ENCODE peak calls at places on chromosomes 5 and 9, in nine cellular contexts. E, C, L, D, V, A, P, U and Y are unnamed samples.

GRCh38 chr5:126535856-126536545 is 59.0 kb downstream of the ALDH7A1 start:
- DNase-seq in E (no peak), C (no peak), L (no peak), D (no peak), V (no peak), A (no peak), P (no peak), U (no peak), Y (no peak)

GRCh38 chr9:99307846-99308245 is 85.8 kb downstream of the SEC61B start:
- DNase-seq in E (no peak), C (no peak), L (no peak), D (no peak), V (peak), A (no peak), P (no peak), U (no peak), Y (no peak)

GRCh38 chr5:177596775-177597238 is 3.1 kb upstream of the B4GALT7 start:
- DNase-seq in E (no peak), C (no peak), L (no peak), D (no peak), V (no peak), A (no peak), P (no peak), U (no peak), Y (no peak)

GRCh38 chr5:31500256-31500655 is 31.6 kb downstream of the DROSHA start:
- DNase-seq in E (no peak), C (no peak), L (no peak), D (no peak), V (no peak), A (no peak), P (no peak), U (no peak), Y (no peak)

GRCh38 chr9:38697901-38698300 is 22.0 kb downstream of the FAM240B start:
- DNase-seq in E (no peak), C (no peak), L (no peak), D (no peak), V (no peak), A (no peak), P (no peak), U (no peak), Y (no peak)

GRCh38 chr5:1644810-1645571 is 121.2 kb upstream of the LPCAT1 start:
- DNase-seq in E (peak), C (peak), L (peak), D (peak), V (peak), A (peak), P (peak), U (peak), Y (peak)

GRCh38 chr9:73155389-73155788 is 3.7 kb downstream of the ANXA1 start:
- DNase-seq in E (no peak), C (no peak), L (no peak), D (no peak), V (peak), A (no peak), P (no peak), U (no peak), Y (no peak)

GRCh38 chr5:159304961-159305595 is 25.2 kb downstream of the IL12B start:
- DNase-seq in E (no peak), C (no peak), L (no peak), D (no peak), V (peak), A (no peak), P (no peak), U (no peak), Y (no peak)

GRCh38 chr9:105647595-105648349 is 14.5 kb upstream of the TAL2 start:
- DNase-seq in E (no peak), C (no peak), L (no peak), D (no peak), V (peak), A (no peak), P (peak), U (no peak), Y (no peak)

GRCh38 chr9:136019041-136019680 is 58.0 kb upstream of the UBAC1 start:
- DNase-seq in E (no peak), C (no peak), L (no peak), D (no peak), V (no peak), A (no peak), P (no peak), U (no peak), Y (no peak)

GRCh38 chr9:14866200-14866749 is 44.0 kb downstream of the FREM1 start:
- DNase-seq in E (no peak), C (no peak), L (no peak), D (no peak), V (no peak), A (no peak), P (no peak), U (no peak), Y (no peak)

GRCh38 chr5:178483620-178484019 is 106.6 kb downstream of the COL23A1 start:
- DNase-seq in E (no peak), C (no peak), L (no peak), D (peak), V (no peak), A (no peak), P (no peak), U (peak), Y (no peak)

GRCh38 chr5:72569423-72569939 is 62.3 kb upstream of the ZNF366 start:
- DNase-seq in E (no peak), C (no peak), L (no peak), D (no peak), V (no peak), A (no peak), P (no peak), U (no peak), Y (no peak)

GRCh38 chr5:67287795-67288194 is 91.2 kb upstream of the CD180 start:
- DNase-seq in E (no peak), C (no peak), L (no peak), D (no peak), V (peak), A (peak), P (peak), U (no peak), Y (peak)

GRCh38 chr5:2874099-2874498 is 122.6 kb upstream of the IRX2 start:
- DNase-seq in E (no peak), C (no peak), L (no peak), D (no peak), V (no peak), A (no peak), P (no peak), U (no peak), Y (no peak)

GRCh38 chr5:163401271-163401670 is 36.1 kb upstream of the CCNG1 start:
- DNase-seq in E (no peak), C (no peak), L (no peak), D (no peak), V (no peak), A (peak), P (no peak), U (no peak), Y (no peak)

GRCh38 chr9:38761334-38761733 is 41.4 kb upstream of the FAM240B start:
- DNase-seq in E (no peak), C (no peak), L (no peak), D (no peak), V (no peak), A (no peak), P (no peak), U (no peak), Y (no peak)

GRCh38 chr5:133287500-133287899 is 235.7 kb downstream of the HSPA4 start:
- DNase-seq in E (peak), C (peak), L (peak), D (no peak), V (no peak), A (peak), P (peak), U (peak), Y (no peak)

GRCh38 chr5:5209101-5209500 is 69.0 kb downstream of the ADAMTS16 start:
- DNase-seq in E (no peak), C (no peak), L (no peak), D (no peak), V (no peak), A (peak), P (no peak), U (no peak), Y (no peak)

GRCh38 chr5:148011407-148012124 is 52.2 kb upstream of the SPINK5 start:
- DNase-seq in E (no peak), C (no peak), L (no peak), D (no peak), V (peak), A (peak), P (peak), U (no peak), Y (no peak)

GRCh38 chr5:91263898-91264297 is 119.2 kb downstream of the ARRDC3 start:
- DNase-seq in E (no peak), C (no peak), L (no peak), D (no peak), V (no peak), A (no peak), P (no peak), U (no peak), Y (no peak)

GRCh38 chr5:136047858-136048257 is 19.1 kb downstream of the TGFBI start:
- DNase-seq in E (no peak), C (no peak), L (no peak), D (no peak), V (no peak), A (peak), P (no peak), U (no peak), Y (no peak)

GRCh38 chr5:156409834-156410233 is 82.9 kb downstream of the SGCD start:
- DNase-seq in E (no peak), C (no peak), L (no peak), D (no peak), V (no peak), A (no peak), P (no peak), U (no peak), Y (no peak)

GRCh38 chr9:108168451-108168850 is 678.9 kb upstream of the KLF4 start:
- DNase-seq in E (peak), C (no peak), L (no peak), D (no peak), V (no peak), A (peak), P (no peak), U (no peak), Y (no peak)

GRCh38 chr5:131533844-131534243 is 101.2 kb downstream of the RAPGEF6 start:
- DNase-seq in E (no peak), C (no peak), L (no peak), D (no peak), V (no peak), A (no peak), P (no peak), U (no peak), Y (no peak)

GRCh38 chr9:106451223-106451622 is 411.7 kb upstream of the ZNF462 start:
- DNase-seq in E (no peak), C (no peak), L (no peak), D (no peak), V (no peak), A (no peak), P (no peak), U (no peak), Y (no peak)

GRCh38 chr5:135824541-135825041 is 9.9 kb upstream of the SLC25A48 start:
- DNase-seq in E (no peak), C (no peak), L (no peak), D (no peak), V (no peak), A (no peak), P (no peak), U (no peak), Y (no peak)

GRCh38 chr9:105157178-105157583 is 87.3 kb upstream of the SLC44A1 start:
- DNase-seq in E (peak), C (peak), L (peak), D (no peak), V (peak), A (peak), P (peak), U (no peak), Y (no peak)

GRCh38 chr9:137447722-137448568 is 6.8 kb upstream of the ENTPD8 start:
- DNase-seq in E (no peak), C (no peak), L (no peak), D (no peak), V (no peak), A (no peak), P (no peak), U (no peak), Y (no peak)

GRCh38 chr5:77168884-77169254 is 41.6 kb upstream of the PDE8B start:
- DNase-seq in E (no peak), C (no peak), L (no peak), D (no peak), V (peak), A (peak), P (no peak), U (no peak), Y (no peak)